ENCODE peak calls at places on chromosomes 3 and 15, in four cellular contexts. W, S, Q and A are unnamed samples. For H3K36me3, the result is how much of the 10 kb centered on the place peaks cover.

GRCh38 chr3:126544596-126545281 is 14.0 kb downstream of the C3orf22 start:
- DNase-seq in W (no peak), S (no peak), Q (no peak), A (no peak)

GRCh38 chr3:127276396-127276795 is 11.4 kb downstream of the PRR20G start:
- DNase-seq in W (no peak), S (no peak), Q (no peak), A (no peak)

GRCh38 chr15:67110958-67111864 is 45.8 kb downstream of the SMAD3 start:
- DNase-seq in W (no peak), S (peak), Q (no peak), A (no peak)

GRCh38 chr3:115713247-115713646 is 89.9 kb downstream of the GAP43 start:
- DNase-seq in W (no peak), S (peak), Q (no peak), A (no peak)

GRCh38 chr3:31407665-31408064 is 125.1 kb upstream of the STT3B start:
- DNase-seq in W (no peak), S (peak), Q (no peak), A (no peak)

GRCh38 chr3:175335229-175335628 is 476.1 kb downstream of the NAALADL2 start:
- DNase-seq in W (no peak), S (peak), Q (no peak), A (no peak)

GRCh38 chr15:56759450-56759845 is 26.1 kb upstream of the ZNF280D start:
- DNase-seq in W (peak), S (peak), Q (no peak), A (no peak)

GRCh38 chr3:197750863-197751737 is 1.4 kb downstream of the FYTTD1 start:
- DNase-seq in W (peak), S (peak), Q (no peak), A (peak)

GRCh38 chr15:41512512-41513281 is 930 bp downstream of the LTK start:
- DNase-seq in W (no peak), S (no peak), Q (no peak), A (peak)

GRCh38 chr3:72803573-72803972 is 44.7 kb downstream of the SHQ1 start:
- DNase-seq in W (no peak), S (no peak), Q (no peak), A (no peak)

GRCh38 chr3:14289590-14290453 is 111.2 kb downstream of the LSM3 start:
- DNase-seq in W (no peak), S (peak), Q (no peak), A (peak)

GRCh38 chr15:70112018-70112395 is 14.3 kb upstream of the TLE3 start:
- DNase-seq in W (no peak), S (peak), Q (no peak), A (no peak)

GRCh38 chr15:46751303-46751702 is 966.0 kb upstream of the SEMA6D start:
- DNase-seq in W (no peak), S (no peak), Q (no peak), A (no peak)

GRCh38 chr3:111484666-111485065 is 57.3 kb upstream of the CD96 start:
- DNase-seq in W (no peak), S (peak), Q (no peak), A (no peak)

GRCh38 chr3:154971771-154972326 is 108.3 kb upstream of the MME start:
- DNase-seq in W (no peak), S (peak), Q (no peak), A (no peak)

GRCh38 chr3:180316321-180316720 is 279.6 kb upstream of the PEX5L start:
- DNase-seq in W (no peak), S (no peak), Q (no peak), A (no peak)

GRCh38 chr15:58641660-58642059 is 107.8 kb downstream of the ADAM10 start:
- DNase-seq in W (no peak), S (no peak), Q (no peak), A (no peak)

GRCh38 chr3:4829031-4829394 is 150.2 kb upstream of the BHLHE40 start:
- DNase-seq in W (no peak), S (peak), Q (no peak), A (no peak)

GRCh38 chr3:112376996-112377395 is 44.0 kb downstream of the CD200 start:
- DNase-seq in W (no peak), S (peak), Q (no peak), A (no peak)

GRCh38 chr3:170717410-170718402 is 131.8 kb upstream of the SLC7A14 start:
- DNase-seq in W (peak), S (peak), Q (no peak), A (peak)

GRCh38 chr3:38297947-38298711 is 16.0 kb downstream of the SLC22A14 start:
- DNase-seq in W (no peak), S (peak), Q (no peak), A (no peak)

GRCh38 chr3:121757087-121757811 is 7.7 kb upstream of the GOLGB1 start:
- DNase-seq in W (peak), S (no peak), Q (no peak), A (peak)

GRCh38 chr3:64190517-64191515 is 34.5 kb downstream of the PRICKLE2 start:
- DNase-seq in W (no peak), S (peak), Q (no peak), A (no peak)

GRCh38 chr15:54620916-54621315 is 575.8 kb downstream of the RSL24D1 start:
- DNase-seq in W (no peak), S (no peak), Q (no peak), A (no peak)

GRCh38 chr15:54619180-54619579 is 577.6 kb downstream of the RSL24D1 start:
- DNase-seq in W (no peak), S (no peak), Q (no peak), A (no peak)

GRCh38 chr15:54618120-54618519 is 578.6 kb downstream of the RSL24D1 start:
- DNase-seq in W (no peak), S (no peak), Q (no peak), A (no peak)
- H3K36me3 ChIP-seq in W (under half), S (under half), Q (under half), A (under half)

DNA sequence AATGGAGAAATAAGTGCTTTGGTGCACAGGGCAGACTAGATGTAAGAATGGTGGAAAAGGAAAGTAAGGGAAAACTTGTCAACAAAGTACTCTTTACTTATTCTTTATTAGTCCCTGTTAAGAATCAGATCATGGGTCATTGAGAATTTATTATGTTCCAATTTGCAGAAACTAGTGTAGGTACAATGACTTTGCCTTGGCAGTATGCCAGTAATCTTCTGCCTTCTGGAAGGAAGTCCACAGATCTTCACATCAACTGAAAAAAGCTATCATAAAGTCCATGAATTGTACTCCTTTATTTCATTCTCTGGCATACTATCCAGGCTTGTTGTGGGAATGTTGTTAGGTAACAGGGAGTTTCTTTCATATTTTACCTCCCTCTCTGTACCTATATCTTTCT is 88.2 kb upstream of the FLNB start:
- DNase-seq in W (no peak), S (no peak), Q (no peak), A (no peak)
- H3K36me3 ChIP-seq in W (half or more), S (under half), Q (under half), A (half or more)

GRCh38 chr3:12571986-12572385 is 15.1 kb downstream of the MKRN2 start:
- DNase-seq in W (no peak), S (no peak), Q (no peak), A (no peak)

GRCh38 chr3:12562451-12562850 is 5.6 kb downstream of the MKRN2 start:
- DNase-seq in W (no peak), S (no peak), Q (no peak), A (no peak)

GRCh38 chr3:12569836-12570235 is 12.9 kb downstream of the MKRN2 start:
- DNase-seq in W (no peak), S (no peak), Q (no peak), A (no peak)

GRCh38 chr3:12568747-12569146 is 11.9 kb downstream of the MKRN2 start:
- DNase-seq in W (no peak), S (no peak), Q (no peak), A (no peak)

GRCh38 chr3:12566976-12567375 is 10.1 kb downstream of the MKRN2 start:
- DNase-seq in W (no peak), S (no peak), Q (no peak), A (no peak)
- H3K36me3 ChIP-seq in W (under half), S (under half), Q (under half), A (under half)

GRCh38 chr3:183958775-183959174 is 58.9 kb downstream of the ABCC5 start:
- DNase-seq in W (no peak), S (no peak), Q (no peak), A (no peak)

GRCh38 chr3:183958226-183958625 is 59.5 kb downstream of the ABCC5 start:
- DNase-seq in W (no peak), S (no peak), Q (no peak), A (no peak)

GRCh38 chr3:183951459-183951858 is 66.2 kb downstream of the ABCC5 start:
- DNase-seq in W (no peak), S (no peak), Q (no peak), A (no peak)

GRCh38 chr3:183953471-183954070 is 64.1 kb downstream of the ABCC5 start:
- DNase-seq in W (no peak), S (no peak), Q (no peak), A (no peak)

GRCh38 chr3:183954875-183955274 is 62.8 kb downstream of the ABCC5 start:
- DNase-seq in W (no peak), S (no peak), Q (no peak), A (no peak)
- H3K36me3 ChIP-seq in W (half or more), S (under half), Q (under half), A (half or more)

GRCh38 chr3:141521781-141522180 is 35.0 kb downstream of the RASA2 start:
- DNase-seq in W (no peak), S (no peak), Q (no peak), A (no peak)

GRCh38 chr3:141526709-141527108 is 39.9 kb downstream of the RASA2 start:
- DNase-seq in W (no peak), S (no peak), Q (no peak), A (no peak)

GRCh38 chr3:141524988-141525387 is 38.2 kb downstream of the RASA2 start:
- DNase-seq in W (no peak), S (no peak), Q (no peak), A (no peak)

GRCh38 chr3:141525813-141526212 is 39.0 kb downstream of the RASA2 start:
- DNase-seq in W (no peak), S (no peak), Q (no peak), A (no peak)

DNA sequence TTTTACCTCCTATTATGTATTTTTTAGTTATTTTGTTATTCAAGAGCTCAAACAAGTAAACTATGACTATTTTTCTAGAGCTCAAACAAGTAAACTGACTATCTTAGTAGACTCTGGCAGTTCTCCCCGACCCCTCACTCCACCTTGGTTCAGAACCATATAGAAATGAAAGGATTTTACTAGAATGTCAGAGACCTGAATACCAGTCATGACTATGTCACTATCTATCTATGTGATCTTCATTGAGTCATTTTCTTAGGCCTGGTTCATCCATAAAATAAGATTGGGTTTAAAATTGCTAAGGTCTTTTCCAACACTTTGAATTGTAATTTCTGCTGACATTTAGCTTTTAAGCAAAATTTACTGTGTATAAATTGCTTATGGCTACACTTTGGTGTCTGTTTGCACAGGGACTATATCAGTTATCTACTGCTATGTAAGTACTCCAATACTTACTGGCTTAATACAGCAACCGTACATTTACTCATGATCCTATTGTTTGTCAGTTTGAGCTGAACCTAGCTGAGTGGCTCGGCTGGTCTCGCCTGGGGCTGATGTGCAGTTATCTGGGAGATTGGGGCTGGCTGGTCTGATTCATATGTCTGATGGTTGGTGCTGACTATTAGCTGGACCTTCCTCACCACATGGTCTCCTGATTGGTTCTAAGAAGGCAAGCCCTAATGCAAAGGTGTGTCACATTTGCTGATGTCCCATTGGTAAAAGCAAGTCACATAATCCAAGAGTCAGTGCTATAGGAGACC is 37.0 kb downstream of the RASA2 start:
- DNase-seq in W (no peak), S (no peak), Q (no peak), A (no peak)
- H3K36me3 ChIP-seq in W (under half), S (under half), Q (under half), A (under half)

GRCh38 chr3:49972656-49973055 is 32.7 kb downstream of the RBM6 start:
- DNase-seq in W (no peak), S (no peak), Q (no peak), A (no peak)
- H3K36me3 ChIP-seq in W (half or more), S (under half), Q (under half), A (half or more)

GRCh38 chr15:88242586-88242985 is 14.0 kb downstream of the NTRK3 start:
- DNase-seq in W (no peak), S (no peak), Q (no peak), A (no peak)
- H3K36me3 ChIP-seq in W (under half), S (under half), Q (under half), A (under half)